ENCODE peak calls at places on chromosome 4, in eight cellular contexts. L, M, E, J, F, B, N and G are unnamed samples.

GRCh38 chr4:83276299-83277040 is 8.1 kb downstream of the COQ2 start:
- DNase-seq in L (no peak), M (no peak), E (no peak), J (no peak), F (no peak), B (no peak), N (no peak), G (no peak)

GRCh38 chr4:86825511-86825910 is 23.7 kb downstream of the SLC10A6 start:
- DNase-seq in L (no peak), M (no peak), E (no peak), J (no peak), F (no peak), B (no peak), N (no peak), G (no peak)

GRCh38 chr4:110533940-110534339 is 58.0 kb downstream of the ENPEP start:
- DNase-seq in L (no peak), M (no peak), E (no peak), J (no peak), F (no peak), B (no peak), N (no peak), G (no peak)

GRCh38 chr4:1578968-1579833 is 104.9 kb downstream of the FAM53A start:
- DNase-seq in L (peak), M (peak), E (peak), J (peak), F (peak), B (peak), N (peak), G (peak)

GRCh38 chr4:83174844-83175414 is 60.4 kb upstream of the PLAC8 start:
- DNase-seq in L (no peak), M (no peak), E (no peak), J (no peak), F (no peak), B (no peak), N (no peak), G (no peak)

GRCh38 chr4:68176904-68177303 is 47.2 kb upstream of the TMPRSS11F start:
- DNase-seq in L (no peak), M (no peak), E (no peak), J (no peak), F (no peak), B (no peak), N (no peak), G (no peak)

GRCh38 chr4:123305746-123306145 is 90.8 kb upstream of the SPRY1 start:
- DNase-seq in L (no peak), M (no peak), E (no peak), J (no peak), F (no peak), B (no peak), N (no peak), G (no peak)

GRCh38 chr4:17785858-17786257 is 4.4 kb upstream of the FAM184B start:
- DNase-seq in L (no peak), M (no peak), E (no peak), J (no peak), F (no peak), B (no peak), N (no peak), G (no peak)

GRCh38 chr4:30537462-30537861 is 182.7 kb upstream of the PCDH7 start:
- DNase-seq in L (no peak), M (peak), E (no peak), J (no peak), F (no peak), B (no peak), N (no peak), G (no peak)
- H3K27ac ChIP-seq in L (no peak), M (no peak), E (no peak), J (no peak), F (no peak), B (no peak), N (no peak), G (no peak)

GRCh38 chr4:105059337-105059736 is 87.3 kb upstream of the TET2 start:
- DNase-seq in L (no peak), M (no peak), E (peak), J (no peak), F (no peak), B (no peak), N (no peak), G (no peak)
- TF ChIP-seq CTCF in L (no peak), M (no peak), E (no peak), J (no peak), F (no peak), B (no peak), N (no peak), G (no peak)

DNA sequence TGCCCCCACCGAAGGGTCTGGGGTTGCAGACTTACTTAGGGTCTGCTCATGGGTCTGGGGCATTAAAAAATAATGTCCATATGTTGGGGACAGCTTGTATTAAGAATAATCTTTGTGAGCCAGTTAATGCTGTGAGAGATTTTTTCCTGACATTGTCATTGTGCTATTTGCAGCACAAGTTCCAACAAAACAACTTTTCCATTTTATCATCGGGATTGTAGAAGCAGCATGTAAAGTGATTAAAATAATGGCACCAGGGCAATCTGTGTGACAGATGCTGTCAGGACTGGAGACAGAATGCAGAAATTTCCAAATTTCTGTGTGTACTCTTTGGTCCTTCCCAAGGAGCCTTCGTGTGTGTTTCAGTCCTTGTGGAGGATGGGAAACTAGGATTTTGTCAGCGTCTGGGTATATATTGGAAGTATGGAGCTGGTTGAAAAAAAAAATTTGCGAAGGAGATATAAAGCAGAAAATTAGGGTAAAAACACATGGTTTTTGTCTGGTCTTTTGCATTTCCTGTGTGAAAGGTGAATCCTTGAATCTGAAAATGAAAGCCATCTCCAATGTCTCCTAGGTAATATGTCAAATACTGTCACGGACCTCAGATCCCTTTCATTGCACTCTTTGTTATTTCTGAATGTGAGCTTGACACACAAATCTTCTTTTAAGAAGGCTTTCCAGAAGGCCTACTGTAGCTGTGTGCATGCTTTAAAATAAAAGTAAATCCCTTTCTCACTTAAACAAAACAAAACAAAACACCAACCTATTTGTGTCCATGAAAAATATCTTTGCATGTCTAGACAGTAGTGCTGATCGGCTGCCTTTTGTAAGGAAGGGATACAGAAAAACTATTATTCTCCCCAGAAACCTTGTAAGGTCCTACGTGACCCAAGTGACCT is 101.3 kb upstream of the LIMCH1 start:
- DNase-seq in L (no peak), M (no peak), E (no peak), J (no peak), F (no peak), B (no peak), N (no peak), G (no peak)
- H3K27ac ChIP-seq in L (no peak), M (no peak), E (peak), J (no peak), F (no peak), B (peak), N (peak), G (peak)

GRCh38 chr4:75678965-75679364 is 5.8 kb upstream of the G3BP2 start:
- DNase-seq in L (no peak), M (no peak), E (no peak), J (no peak), F (no peak), B (no peak), N (no peak), G (no peak)
- TF ChIP-seq CTCF in L (no peak), M (no peak), E (no peak), J (no peak), F (no peak), B (no peak), N (no peak), G (no peak)

GRCh38 chr4:150325872-150326271 is 247.6 kb downstream of the DCLK2 start:
- DNase-seq in L (no peak), M (no peak), E (no peak), J (no peak), F (no peak), B (no peak), N (no peak), G (no peak)

GRCh38 chr4:150327262-150327780 is 249.1 kb downstream of the DCLK2 start:
- DNase-seq in L (no peak), M (no peak), E (no peak), J (no peak), F (no peak), B (no peak), N (no peak), G (no peak)

GRCh38 chr4:150328496-150328895 is 250.3 kb downstream of the DCLK2 start:
- DNase-seq in L (no peak), M (no peak), E (no peak), J (no peak), F (no peak), B (no peak), N (no peak), G (no peak)

GRCh38 chr4:150321113-150321512 is 242.9 kb downstream of the DCLK2 start:
- DNase-seq in L (no peak), M (no peak), E (no peak), J (no peak), F (no peak), B (no peak), N (no peak), G (no peak)

GRCh38 chr4:150323551-150324325 is 245.5 kb downstream of the DCLK2 start:
- DNase-seq in L (no peak), M (no peak), E (no peak), J (no peak), F (no peak), B (no peak), N (no peak), G (no peak)
- H3K27ac ChIP-seq in L (no peak), M (no peak), E (no peak), J (no peak), F (no peak), B (no peak), N (no peak), G (no peak)